ENCODE peak calls at places on chromosomes 13 and 19, in nine cellular contexts. Z is fibroblast of pulmonary artery; Y is activated T-cell treated with anti-CD3 and anti-CD28 coated beads for 1 hour; W is PC-3; B is hippocampal formation; K is WTC11; J is stimulated activated CD4-positive, alpha-beta T cell treated with anti-CD3 and anti-CD28 coated beads, Interleukin-1b, Interleukin-23, amount 100 ng/mL, for 24 hours; I is head of caudate nucleus; T is NCI-H1092. X is an unnamed sample.
A peak's percentile ranks its signal among the peaks of the same experiment; 100 is the strongest.

GRCh38 chr13:108508263-108508662 is 121.1 kb upstream of the MYO16 start:
- DNase-seq in Z (peak; percentile 59), Y (no peak), W (peak; percentile 15), B (no peak), K (no peak), J (no peak), I (no peak), T (no peak), X (no peak)

GRCh38 chr13:113454936-113455335 is 1.6 kb upstream of the ADPRHL1 start:
- DNase-seq in Z (no peak), Y (no peak), W (no peak), B (no peak), K (no peak), J (no peak), I (no peak), T (peak; percentile 13), X (no peak)

GRCh38 chr13:28313579-28313978 is 175.2 kb downstream of the PAN3 start:
- DNase-seq in Z (peak; percentile 77), Y (no peak), W (no peak), B (no peak), K (peak; percentile 36), J (no peak), I (no peak), T (no peak), X (no peak)

GRCh38 chr19:33721735-33722297 is 74.9 kb upstream of the KCTD15 start:
- DNase-seq in Z (no peak), Y (no peak), W (no peak), B (no peak), K (no peak), J (no peak), I (no peak), T (no peak), X (no peak)

GRCh38 chr13:97119899-97120745 is 102.0 kb upstream of the MBNL2 start:
- DNase-seq in Z (no peak), Y (no peak), W (peak; percentile 22), B (no peak), K (no peak), J (no peak), I (no peak), T (no peak), X (peak; percentile 33)

GRCh38 chr19:38070573-38070972 is 153.4 kb downstream of the DPF1 start:
- DNase-seq in Z (peak; percentile 60), Y (no peak), W (peak; percentile 70), B (no peak), K (no peak), J (no peak), I (no peak), T (no peak), X (peak; percentile 68)

GRCh38 chr19:12788682-12789097 is 2.6 kb upstream of the JUNB start:
- DNase-seq in Z (peak; percentile 77), Y (no peak), W (peak; percentile 63), B (peak; percentile 52), K (peak; percentile 53), J (no peak), I (peak; percentile 76), T (peak; percentile 60), X (peak; percentile 83)

GRCh38 chr13:79483302-79483701 is 2.3 kb downstream of the NDFIP2 start:
- DNase-seq in Z (no peak), Y (no peak), W (peak; percentile 55), B (no peak), K (no peak), J (no peak), I (no peak), T (no peak), X (peak; percentile 10)

GRCh38 chr13:30033681-30034447 is 183.4 kb upstream of the UBL3 start:
- DNase-seq in Z (peak; percentile 59), Y (no peak), W (peak; percentile 69), B (no peak), K (no peak), J (no peak), I (peak; percentile 5), T (no peak), X (peak; percentile 93)

GRCh38 chr19:49327878-49328544 is 3.0 kb upstream of the SLC6A16 start:
- DNase-seq in Z (peak; percentile 33), Y (peak; percentile 31), W (peak; percentile 58), B (no peak), K (peak; percentile 62), J (no peak), I (no peak), T (no peak), X (peak; percentile 29)

GRCh38 chr13:73576291-73576690 is 517.5 kb downstream of the KLF5 start:
- DNase-seq in Z (no peak), Y (no peak), W (no peak), B (no peak), K (no peak), J (no peak), I (no peak), T (no peak), X (no peak)

GRCh38 chr19:18058208-18059009 is 28.3 kb downstream of the IL12RB1 start:
- DNase-seq in Z (peak; percentile 78), Y (peak; percentile 82), W (peak; percentile 80), B (peak; percentile 68), K (peak; percentile 86), J (peak; percentile 63), I (peak; percentile 87), T (peak; percentile 43), X (peak; percentile 71)

GRCh38 chr19:50861496-50862286 is 7.0 kb downstream of the KLK3 start:
- DNase-seq in Z (no peak), Y (no peak), W (no peak), B (no peak), K (no peak), J (no peak), I (no peak), T (no peak), X (no peak)

GRCh38 chr13:51004918-51005460 is 95.4 kb downstream of the RNASEH2B start:
- DNase-seq in Z (no peak), Y (no peak), W (no peak), B (no peak), K (no peak), J (no peak), I (no peak), T (no peak), X (no peak)

GRCh38 chr13:43567608-43568007 is 219.2 kb downstream of the ENOX1 start:
- DNase-seq in Z (peak; percentile 48), Y (no peak), W (peak; percentile 64), B (no peak), K (no peak), J (no peak), I (no peak), T (no peak), X (peak; percentile 2)

GRCh38 chr19:35045667-35046300 is 4.3 kb downstream of the HPN start:
- DNase-seq in Z (peak; percentile 32), Y (no peak), W (peak; percentile 24), B (peak; percentile 46), K (peak; percentile 63), J (no peak), I (peak; percentile 55), T (no peak), X (peak; percentile 45)

GRCh38 chr13:51674276-51674675 is 90.0 kb downstream of the WDFY2 start:
- DNase-seq in Z (no peak), Y (no peak), W (peak; percentile 88), B (no peak), K (peak; percentile 28), J (no peak), I (no peak), T (no peak), X (no peak)

GRCh38 chr19:11652056-11652455 is 54.8 kb downstream of the ZNF627 start:
- DNase-seq in Z (no peak), Y (no peak), W (no peak), B (no peak), K (no peak), J (no peak), I (no peak), T (no peak), X (no peak)

GRCh38 chr13:35887028-35887666 is 244.0 kb downstream of the DCLK1 start:
- DNase-seq in Z (no peak), Y (no peak), W (no peak), B (no peak), K (no peak), J (no peak), I (no peak), T (no peak), X (no peak)

GRCh38 chr19:2114821-2115220 is 18.1 kb downstream of the IZUMO4 start:
- DNase-seq in Z (no peak), Y (no peak), W (no peak), B (no peak), K (no peak), J (no peak), I (no peak), T (no peak), X (no peak)

GRCh38 chr13:52348081-52348480 is 57.9 kb downstream of the THSD1 start:
- DNase-seq in Z (peak; percentile 95), Y (no peak), W (no peak), B (no peak), K (no peak), J (no peak), I (no peak), T (no peak), X (peak; percentile 91)

GRCh38 chr19:15264061-15264932 is 32.0 kb upstream of the EPHX3 start:
- DNase-seq in Z (peak; percentile 80), Y (peak; percentile 70), W (peak; percentile 73), B (peak; percentile 71), K (peak; percentile 88), J (peak; percentile 64), I (peak; percentile 84), T (peak; percentile 45), X (peak; percentile 47)

GRCh38 chr13:112648101-112648500 is 41.7 kb upstream of the ATP11A start:
- DNase-seq in Z (no peak), Y (no peak), W (no peak), B (no peak), K (no peak), J (no peak), I (no peak), T (no peak), X (no peak)

GRCh38 chr13:113974304-113975281 is 717 bp upstream of the C13orf46 start:
- DNase-seq in Z (no peak), Y (no peak), W (no peak), B (no peak), K (peak; percentile 8), J (no peak), I (no peak), T (no peak), X (no peak)

GRCh38 chr19:34232566-34233481 is 21.5 kb upstream of the GARRE1 start:
- DNase-seq in Z (peak; percentile 87), Y (no peak), W (peak; percentile 86), B (peak; percentile 40), K (no peak), J (no peak), I (peak; percentile 72), T (no peak), X (peak; percentile 91)

GRCh38 chr13:30846844-30847243 is 59.2 kb upstream of the MEDAG start:
- DNase-seq in Z (no peak), Y (no peak), W (no peak), B (no peak), K (no peak), J (no peak), I (no peak), T (no peak), X (no peak)

GRCh38 chr19:4575267-4575793 is 15.8 kb upstream of the SEMA6B start:
- DNase-seq in Z (peak; percentile 99), Y (no peak), W (peak; percentile 90), B (no peak), K (peak; percentile 60), J (no peak), I (no peak), T (no peak), X (peak; percentile 93)

GRCh38 chr19:8663920-8664670 is 33.7 kb downstream of the NFILZ start:
- DNase-seq in Z (no peak), Y (peak; percentile 20), W (no peak), B (no peak), K (no peak), J (peak; percentile 25), I (no peak), T (no peak), X (no peak)

GRCh38 chr19:11624064-11624463 is 26.8 kb downstream of the ZNF627 start:
- DNase-seq in Z (peak; percentile 37), Y (no peak), W (peak; percentile 61), B (no peak), K (no peak), J (no peak), I (no peak), T (no peak), X (peak; percentile 44)

GRCh38 chr19:32202244-32202643 is 143.2 kb upstream of the ZNF507 start:
- DNase-seq in Z (no peak), Y (no peak), W (no peak), B (no peak), K (no peak), J (no peak), I (no peak), T (no peak), X (no peak)

GRCh38 chr13:73556902-73557301 is 498.1 kb downstream of the KLF5 start:
- DNase-seq in Z (no peak), Y (no peak), W (peak; percentile 17), B (no peak), K (no peak), J (no peak), I (no peak), T (no peak), X (peak; percentile 47)